ENCODE peak calls at places on chromosomes 3 and 15, in nine cellular contexts. One of them, this sample, is unnamed.

GRCh38 chr3:31105438-31106077 is 211.1 kb upstream of the GADL1 start:
- DNase-seq in coronary artery: no peak
- DNase-seq in GM20000: no peak
- DNase-seq in endodermal cell: no peak
- DNase-seq in CD14-positive monocyte: no peak
- DNase-seq in Calu3: no peak
- DNase-seq in endothelial cell: no peak
- DNase-seq in ascending aorta: no peak
- DNase-seq in AG04449: peak
- DNase-seq in this sample: peak

GRCh38 chr3:16802382-16802781 is 82.4 kb upstream of the PLCL2 start:
- DNase-seq in endodermal cell: no peak
- DNase-seq in ascending aorta: no peak
- DNase-seq in GM20000: peak
- DNase-seq in CD14-positive monocyte: no peak
- DNase-seq in endothelial cell: no peak
- DNase-seq in AG04449: no peak
- DNase-seq in Calu3: no peak
- DNase-seq in coronary artery: no peak
- DNase-seq in this sample: no peak

GRCh38 chr3:77254967-77255831 is 215.3 kb downstream of the ROBO2 start:
- DNase-seq in endothelial cell: peak
- DNase-seq in endodermal cell: peak
- DNase-seq in GM20000: peak
- DNase-seq in CD14-positive monocyte: no peak
- DNase-seq in Calu3: peak
- DNase-seq in ascending aorta: no peak
- DNase-seq in coronary artery: no peak
- DNase-seq in AG04449: no peak
- DNase-seq in this sample: peak

GRCh38 chr3:8011902-8012301 is 489.7 kb upstream of the LMCD1 start:
- DNase-seq in ascending aorta: no peak
- DNase-seq in coronary artery: no peak
- DNase-seq in GM20000: no peak
- DNase-seq in endodermal cell: no peak
- DNase-seq in AG04449: no peak
- DNase-seq in Calu3: no peak
- DNase-seq in CD14-positive monocyte: no peak
- DNase-seq in endothelial cell: no peak
- DNase-seq in this sample: no peak

GRCh38 chr15:85618956-85619491 is 175.7 kb downstream of the KLHL25 start:
- DNase-seq in Calu3: peak
- DNase-seq in GM20000: peak
- DNase-seq in AG04449: peak
- DNase-seq in endodermal cell: peak
- DNase-seq in endothelial cell: no peak
- DNase-seq in coronary artery: peak
- DNase-seq in CD14-positive monocyte: peak
- DNase-seq in ascending aorta: peak
- DNase-seq in this sample: peak

GRCh38 chr3:177906573-177907229 is 629.5 kb upstream of the KCNMB2 start:
- DNase-seq in endothelial cell: no peak
- DNase-seq in Calu3: no peak
- DNase-seq in ascending aorta: no peak
- DNase-seq in endodermal cell: no peak
- DNase-seq in AG04449: no peak
- DNase-seq in GM20000: no peak
- DNase-seq in coronary artery: no peak
- DNase-seq in CD14-positive monocyte: no peak
- DNase-seq in this sample: peak

GRCh38 chr3:36494461-36495109 is 114.3 kb downstream of the STAC start:
- DNase-seq in AG04449: peak
- DNase-seq in Calu3: no peak
- DNase-seq in ascending aorta: peak
- DNase-seq in endothelial cell: no peak
- DNase-seq in coronary artery: no peak
- DNase-seq in endodermal cell: no peak
- DNase-seq in CD14-positive monocyte: peak
- DNase-seq in GM20000: no peak
- DNase-seq in this sample: peak

GRCh38 chr15:101138086-101138660 is 113.7 kb downstream of the CHSY1 start:
- DNase-seq in ascending aorta: no peak
- DNase-seq in AG04449: no peak
- DNase-seq in CD14-positive monocyte: no peak
- DNase-seq in endothelial cell: no peak
- DNase-seq in coronary artery: no peak
- DNase-seq in endodermal cell: no peak
- DNase-seq in GM20000: no peak
- DNase-seq in Calu3: no peak
- DNase-seq in this sample: no peak

GRCh38 chr3:28347374-28348285 is 891 bp upstream of the ZCWPW2 start:
- DNase-seq in Calu3: no peak
- DNase-seq in endothelial cell: no peak
- DNase-seq in coronary artery: peak
- DNase-seq in endodermal cell: no peak
- DNase-seq in ascending aorta: peak
- DNase-seq in GM20000: no peak
- DNase-seq in AG04449: no peak
- DNase-seq in CD14-positive monocyte: no peak
- DNase-seq in this sample: peak

GRCh38 chr3:113263020-113263419 is 51.7 kb downstream of the BOC start:
- DNase-seq in coronary artery: no peak
- DNase-seq in endodermal cell: no peak
- DNase-seq in ascending aorta: no peak
- DNase-seq in AG04449: no peak
- DNase-seq in Calu3: no peak
- DNase-seq in endothelial cell: no peak
- DNase-seq in CD14-positive monocyte: no peak
- DNase-seq in GM20000: no peak
- DNase-seq in this sample: no peak

GRCh38 chr3:126817781-126818180 is 113.7 kb downstream of the CHCHD6 start:
- DNase-seq in coronary artery: no peak
- DNase-seq in GM20000: no peak
- DNase-seq in AG04449: no peak
- DNase-seq in ascending aorta: no peak
- DNase-seq in Calu3: no peak
- DNase-seq in endothelial cell: no peak
- DNase-seq in CD14-positive monocyte: no peak
- DNase-seq in endodermal cell: no peak
- DNase-seq in this sample: no peak

GRCh38 chr3:114608293-114608692 is 314.5 kb downstream of the TIGIT start:
- DNase-seq in endothelial cell: no peak
- DNase-seq in AG04449: peak
- DNase-seq in Calu3: no peak
- DNase-seq in coronary artery: no peak
- DNase-seq in ascending aorta: no peak
- DNase-seq in CD14-positive monocyte: no peak
- DNase-seq in GM20000: no peak
- DNase-seq in endodermal cell: no peak
- DNase-seq in this sample: peak

GRCh38 chr3:185337231-185337816 is 25.6 kb upstream of the MAP3K13 start:
- DNase-seq in AG04449: no peak
- DNase-seq in endothelial cell: no peak
- DNase-seq in ascending aorta: no peak
- DNase-seq in Calu3: peak
- DNase-seq in GM20000: no peak
- DNase-seq in coronary artery: no peak
- DNase-seq in endodermal cell: no peak
- DNase-seq in CD14-positive monocyte: no peak
- DNase-seq in this sample: no peak

GRCh38 chr3:156718622-156719300 is 44.4 kb downstream of the TIPARP start:
- DNase-seq in ascending aorta: no peak
- DNase-seq in coronary artery: no peak
- DNase-seq in Calu3: no peak
- DNase-seq in endodermal cell: no peak
- DNase-seq in AG04449: no peak
- DNase-seq in GM20000: no peak
- DNase-seq in CD14-positive monocyte: no peak
- DNase-seq in endothelial cell: no peak
- DNase-seq in this sample: peak

GRCh38 chr15:70835415-70835814 is 18.5 kb downstream of the LARP6 start:
- DNase-seq in endodermal cell: no peak
- DNase-seq in coronary artery: peak
- DNase-seq in ascending aorta: peak
- DNase-seq in Calu3: no peak
- DNase-seq in endothelial cell: no peak
- DNase-seq in AG04449: no peak
- DNase-seq in GM20000: no peak
- DNase-seq in CD14-positive monocyte: no peak
- DNase-seq in this sample: no peak

GRCh38 chr3:127692501-127693335 is 20.0 kb downstream of the ABTB1 start:
- DNase-seq in GM20000: no peak
- DNase-seq in coronary artery: no peak
- DNase-seq in AG04449: no peak
- DNase-seq in ascending aorta: no peak
- DNase-seq in CD14-positive monocyte: no peak
- DNase-seq in endothelial cell: no peak
- DNase-seq in Calu3: no peak
- DNase-seq in endodermal cell: no peak
- DNase-seq in this sample: no peak

GRCh38 chr3:158267015-158267414 is 157.1 kb downstream of the RSRC1 start:
- DNase-seq in Calu3: no peak
- DNase-seq in endodermal cell: no peak
- DNase-seq in AG04449: no peak
- DNase-seq in CD14-positive monocyte: no peak
- DNase-seq in coronary artery: no peak
- DNase-seq in ascending aorta: no peak
- DNase-seq in GM20000: no peak
- DNase-seq in endothelial cell: no peak
- DNase-seq in this sample: peak

DNA sequence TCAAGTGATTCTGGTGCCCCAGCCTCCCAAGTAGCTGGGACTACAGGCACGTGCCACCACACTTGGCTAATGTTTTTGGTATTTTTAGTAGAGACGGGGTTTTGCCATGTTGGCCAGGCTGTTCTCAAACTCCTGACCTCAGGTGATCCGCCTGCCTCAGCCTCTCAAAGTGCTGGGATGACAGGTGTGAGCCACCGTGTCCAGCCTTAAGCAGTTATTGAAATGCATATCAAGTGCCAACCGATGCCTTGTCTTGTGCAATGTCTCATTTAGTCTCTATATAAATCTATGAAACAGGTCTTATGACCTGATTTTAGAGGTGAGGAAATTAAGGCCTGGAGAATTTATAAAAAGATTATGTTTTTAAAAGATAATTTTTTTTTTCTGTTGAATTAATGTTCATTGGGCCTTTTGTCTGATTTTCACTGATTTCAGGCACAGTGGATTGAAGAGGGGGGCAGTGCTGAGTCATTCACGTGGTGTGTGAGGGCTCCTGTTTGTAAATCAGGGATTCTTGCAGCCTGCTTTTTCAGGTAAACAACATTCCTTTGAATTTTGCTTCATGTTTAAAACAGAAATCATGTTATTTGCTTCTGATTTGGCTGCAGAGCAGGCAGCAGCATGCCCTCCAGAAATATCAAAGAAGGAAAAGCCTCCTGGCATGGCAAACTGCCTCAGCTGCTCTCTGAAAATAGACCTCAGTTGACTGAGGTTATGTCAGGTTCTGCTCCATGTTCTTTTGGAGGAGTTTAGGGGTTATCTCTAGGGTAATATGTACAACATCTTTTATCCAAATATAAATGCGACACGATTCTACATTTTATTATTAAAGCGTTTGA is 407.0 kb upstream of the RGMA start:
- DNase-seq in endodermal cell: no peak
- DNase-seq in coronary artery: no peak
- DNase-seq in ascending aorta: no peak
- DNase-seq in AG04449: no peak
- DNase-seq in CD14-positive monocyte: no peak
- DNase-seq in Calu3: no peak
- DNase-seq in GM20000: no peak
- DNase-seq in endothelial cell: no peak
- DNase-seq in this sample: no peak
- TF ChIP-seq CTCF in endodermal cell: peak
- TF ChIP-seq CTCF in coronary artery: no peak
- TF ChIP-seq CTCF in ascending aorta: no peak
- TF ChIP-seq CTCF in AG04449: no peak
- TF ChIP-seq CTCF in CD14-positive monocyte: no peak
- TF ChIP-seq CTCF in Calu3: no peak
- TF ChIP-seq CTCF in GM20000: no peak
- TF ChIP-seq CTCF in endothelial cell: no peak
- TF ChIP-seq CTCF in this sample: no peak

GRCh38 chr3:5095879-5096278 is 26.2 kb upstream of the ARL8B start:
- DNase-seq in Calu3: no peak
- DNase-seq in endodermal cell: peak
- DNase-seq in coronary artery: no peak
- DNase-seq in CD14-positive monocyte: no peak
- DNase-seq in ascending aorta: no peak
- DNase-seq in AG04449: no peak
- DNase-seq in GM20000: no peak
- DNase-seq in endothelial cell: peak
- DNase-seq in this sample: peak
- TF ChIP-seq CTCF in Calu3: no peak
- TF ChIP-seq CTCF in endodermal cell: peak
- TF ChIP-seq CTCF in coronary artery: no peak
- TF ChIP-seq CTCF in CD14-positive monocyte: no peak
- TF ChIP-seq CTCF in ascending aorta: no peak
- TF ChIP-seq CTCF in AG04449: peak
- TF ChIP-seq CTCF in GM20000: no peak
- TF ChIP-seq CTCF in endothelial cell: peak
- TF ChIP-seq CTCF in this sample: peak

GRCh38 chr15:62706361-62706760 is 336.2 kb upstream of the TPM1 start:
- DNase-seq in CD14-positive monocyte: no peak
- DNase-seq in GM20000: no peak
- DNase-seq in AG04449: no peak
- DNase-seq in coronary artery: no peak
- DNase-seq in ascending aorta: no peak
- DNase-seq in Calu3: no peak
- DNase-seq in endodermal cell: no peak
- DNase-seq in endothelial cell: no peak
- DNase-seq in this sample: peak
- TF ChIP-seq CTCF in CD14-positive monocyte: no peak
- TF ChIP-seq CTCF in GM20000: no peak
- TF ChIP-seq CTCF in AG04449: no peak
- TF ChIP-seq CTCF in coronary artery: no peak
- TF ChIP-seq CTCF in ascending aorta: no peak
- TF ChIP-seq CTCF in Calu3: no peak
- TF ChIP-seq CTCF in endodermal cell: no peak
- TF ChIP-seq CTCF in endothelial cell: no peak
- TF ChIP-seq CTCF in this sample: no peak

DNA sequence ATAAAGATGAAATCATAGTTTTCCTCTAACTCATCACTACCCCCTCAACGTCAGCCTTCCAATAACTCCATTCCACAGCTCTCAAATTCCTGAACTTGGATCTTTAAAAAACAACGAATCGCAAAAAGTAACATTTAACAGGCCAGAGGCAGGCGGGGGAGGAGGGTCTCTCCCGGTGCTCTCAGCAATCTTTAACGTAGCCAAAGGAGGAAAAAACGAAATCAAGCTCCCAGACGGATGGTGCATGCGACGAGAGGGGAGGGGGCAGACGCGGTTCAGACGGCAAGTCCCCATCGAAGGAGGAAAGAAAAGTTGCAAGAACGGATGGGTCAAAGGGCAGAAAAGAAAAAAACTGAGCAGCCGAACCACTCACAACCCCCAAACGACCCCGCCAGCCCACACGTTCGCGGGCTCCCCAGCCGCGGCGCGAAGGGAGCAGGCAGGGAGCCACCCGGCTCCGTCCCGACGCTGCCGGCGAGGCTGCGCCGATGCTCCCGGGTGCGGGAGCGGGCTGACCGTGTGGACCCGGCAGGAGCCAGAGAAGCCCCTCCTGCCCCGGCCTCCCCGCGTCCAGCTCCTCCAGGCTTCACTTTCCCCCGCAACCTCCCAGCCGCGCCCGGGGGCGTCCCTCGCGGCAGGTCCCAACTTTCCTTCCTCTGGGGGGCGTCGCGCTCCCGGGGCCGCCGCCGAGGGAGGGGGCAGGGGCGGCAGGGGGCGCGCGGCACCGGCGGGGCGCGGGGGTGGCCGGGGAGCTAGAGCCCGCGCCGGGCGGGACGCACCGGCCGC is 661 bp downstream of the PEAK1 start:
- DNase-seq in coronary artery: peak
- DNase-seq in CD14-positive monocyte: no peak
- DNase-seq in GM20000: peak
- DNase-seq in Calu3: peak
- DNase-seq in endothelial cell: peak
- DNase-seq in endodermal cell: peak
- DNase-seq in AG04449: no peak
- DNase-seq in ascending aorta: peak
- DNase-seq in this sample: peak
- TF ChIP-seq CTCF in coronary artery: no peak
- TF ChIP-seq CTCF in CD14-positive monocyte: no peak
- TF ChIP-seq CTCF in GM20000: peak
- TF ChIP-seq CTCF in Calu3: peak
- TF ChIP-seq CTCF in endothelial cell: no peak
- TF ChIP-seq CTCF in endodermal cell: no peak
- TF ChIP-seq CTCF in AG04449: peak
- TF ChIP-seq CTCF in ascending aorta: no peak
- TF ChIP-seq CTCF in this sample: peak